ENCODE peak calls at places on chromosomes 4 and X, in six cellular contexts. Y is astrocyte of the spinal cord, M is adrenal gland, N is mammary epithelial cell, D is AG09309, S is adipocyte. X is an unnamed sample.

GRCh38 chrX:30364229-30364628 is 55.0 kb upstream of the NR0B1 start:
- DNase-seq in N (no peak), D (no peak), M (no peak), S (no peak), Y (no peak), X (no peak)

GRCh38 chr4:123421227-123421941 is 24.8 kb downstream of the SPRY1 start:
- DNase-seq in S (no peak), D (no peak), M (no peak), Y (no peak), N (no peak), X (no peak)

GRCh38 chr4:78939667-78940008 is 400 bp upstream of the PAQR3 start:
- DNase-seq in M (no peak), Y (no peak), N (no peak), S (no peak), D (no peak), X (no peak)

GRCh38 chr4:55183926-55184599 is 58.7 kb upstream of the KDR start:
- DNase-seq in Y (peak; percentile 96), N (peak; percentile 97), D (peak; percentile 73), M (peak; percentile 50), S (peak; percentile 75), X (no peak)

GRCh38 chr4:142883433-142883832 is 37.3 kb upstream of the INPP4B start:
- DNase-seq in M (no peak), Y (peak; percentile 18), D (no peak), N (no peak), S (peak; percentile 64), X (peak; percentile 15)

GRCh38 chr4:137125011-137125410 is 407.3 kb downstream of the PCDH18 start:
- DNase-seq in D (peak; percentile 40), M (no peak), N (peak; percentile 12), S (peak; percentile 75), Y (peak; percentile 31), X (no peak)

GRCh38 chr4:15457401-15458201 is 12.1 kb upstream of the CC2D2A start:
- DNase-seq in S (peak; percentile 89), D (peak; percentile 60), N (no peak), Y (peak; percentile 79), M (no peak), X (peak; percentile 41)

GRCh38 chr4:152360045-152360410 is 175.9 kb downstream of the FBXW7 start:
- DNase-seq in D (no peak), S (peak; percentile 55), N (no peak), Y (peak; percentile 13), M (no peak), X (peak; percentile 24)

GRCh38 chr4:77500801-77501200 is 104.8 kb upstream of the CXCL13 start:
- DNase-seq in D (no peak), Y (peak; percentile 14), M (no peak), S (no peak), N (no peak), X (no peak)

GRCh38 chrX:46582325-46582724 is 8.8 kb downstream of the CHST7 start:
- DNase-seq in M (no peak), N (peak; percentile 37), D (no peak), S (peak; percentile 48), Y (peak; percentile 25), X (no peak)

GRCh38 chr4:36374836-36375511 is 93.6 kb downstream of the DTHD1 start:
- DNase-seq in M (no peak), S (no peak), D (no peak), Y (no peak), N (no peak), X (no peak)

GRCh38 chr4:106809083-106809482 is 227.0 kb downstream of the DKK2 start:
- DNase-seq in S (peak; percentile 75), D (no peak), M (no peak), N (peak; percentile 48), Y (peak; percentile 57), X (peak; percentile 6)

GRCh38 chr4:15303052-15303641 is 124.7 kb upstream of the C1QTNF7 start:
- DNase-seq in M (no peak), D (peak; percentile 42), Y (peak; percentile 75), S (peak; percentile 65), N (peak; percentile 40), X (no peak)

GRCh38 chr4:43763029-43763610 is 685.5 kb downstream of the KCTD8 start:
- DNase-seq in S (no peak), Y (no peak), M (no peak), D (no peak), N (no peak), X (peak; percentile 58)

GRCh38 chrX:140764401-140764919 is 54.9 kb downstream of the LINC00632 start:
- DNase-seq in D (no peak), Y (peak; percentile 44), N (no peak), S (peak; percentile 67), M (peak; percentile 21), X (no peak)

GRCh38 chr4:172819353-172819752 is 349.3 kb upstream of the GALNT7 start:
- DNase-seq in N (no peak), D (no peak), M (no peak), Y (no peak), S (no peak), X (no peak)

GRCh38 chr4:148926861-148927260 is 484.6 kb upstream of the NR3C2 start:
- DNase-seq in D (no peak), S (peak; percentile 19), M (peak; percentile 27), Y (peak; percentile 16), N (peak; percentile 8), X (no peak)

GRCh38 chr4:74030285-74030684 is 8.2 kb downstream of the CXCL3 start:
- DNase-seq in N (no peak), M (no peak), D (no peak), S (no peak), Y (no peak), X (no peak)

GRCh38 chrX:13076176-13076956 is 31.9 kb upstream of the FAM9C start:
- DNase-seq in S (no peak), D (no peak), M (no peak), N (peak; percentile 17), Y (no peak), X (peak; percentile 66)

GRCh38 chrX:13080128-13080795 is 35.8 kb upstream of the FAM9C start:
- DNase-seq in S (no peak), D (no peak), N (no peak), Y (no peak), M (no peak), X (no peak)

GRCh38 chrX:13077168-13077567 is 32.7 kb upstream of the FAM9C start:
- DNase-seq in D (no peak), S (peak; percentile 53), N (no peak), Y (no peak), M (no peak), X (no peak)

GRCh38 chrX:13081385-13082285 is 37.2 kb upstream of the FAM9C start:
- DNase-seq in S (peak; percentile 35), Y (no peak), N (no peak), D (no peak), M (no peak), X (peak; percentile 79)

GRCh38 chrX:13078739-13079444 is 34.5 kb upstream of the FAM9C start:
- DNase-seq in S (peak; percentile 43), N (no peak), D (peak; percentile 75), Y (peak; percentile 91), M (no peak), X (no peak)
- H3K4me3 ChIP-seq in S (peak overlapping the region; percentile 48), N (no peak overlapping the region), D (no peak overlapping the region), Y (no peak overlapping the region), M (no peak overlapping the region), X (no peak overlapping the region)

DNA sequence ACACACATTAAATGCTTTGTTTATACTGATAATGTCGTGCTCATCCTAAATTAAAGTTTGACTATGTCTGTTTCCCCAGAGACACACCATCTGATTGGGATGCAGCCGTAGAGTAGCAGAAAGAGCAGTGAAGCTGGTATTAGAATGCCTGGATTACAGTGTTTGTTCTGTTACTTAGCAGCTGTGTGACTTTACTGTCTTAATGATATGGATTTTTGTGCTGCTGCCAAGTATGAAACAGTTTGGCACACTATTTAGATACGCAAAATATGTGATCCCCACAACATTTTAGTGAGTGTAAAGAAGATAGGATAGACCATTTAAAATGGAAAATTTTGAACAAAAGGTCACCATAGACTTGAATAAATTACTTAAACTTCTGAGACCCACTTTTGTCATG is 1.2 kb upstream of the CHIC1 start:
- DNase-seq in N (no peak), Y (peak; percentile 14), D (no peak), M (no peak), S (no peak), X (no peak)
- H3K4me3 ChIP-seq in N (no peak overlapping the region), Y (no peak overlapping the region), D (no peak overlapping the region), M (no peak overlapping the region), S (peak overlapping the region; percentile 81), X (peak overlapping the region; percentile 85)

DNA sequence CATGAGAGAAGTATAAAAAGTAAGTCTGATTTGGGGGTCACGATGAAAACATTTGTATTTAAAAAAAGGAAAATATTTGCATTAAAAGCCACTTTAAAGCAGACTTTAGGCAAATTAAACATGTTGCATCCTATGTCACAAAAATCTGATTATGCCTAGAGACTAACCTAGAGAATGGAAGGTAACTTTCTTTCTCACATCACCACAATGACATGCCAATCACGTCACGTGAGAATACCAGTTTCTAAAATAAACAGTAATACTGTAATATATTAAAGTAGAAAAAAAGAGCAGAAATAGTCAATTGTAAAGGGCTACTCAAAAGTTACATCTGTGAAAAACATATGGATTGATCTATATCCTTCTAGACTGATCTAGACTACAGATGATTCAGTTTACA is 3.3 kb downstream of the CHIC2 start:
- DNase-seq in D (no peak), Y (no peak), M (no peak), N (no peak), S (no peak), X (no peak)
- H3K4me3 ChIP-seq in D (no peak overlapping the region), Y (no peak overlapping the region), M (no peak overlapping the region), N (no peak overlapping the region), S (peak overlapping the region; percentile 98), X (no peak overlapping the region)

GRCh38 chrX:38326086-38326485 is 1.2 kb downstream of the RPGR start:
- DNase-seq in D (no peak), S (no peak), N (no peak), Y (no peak), M (no peak), X (no peak)
- H3K4me3 ChIP-seq in D (no peak overlapping the region), S (peak overlapping the region; percentile 80), N (no peak overlapping the region), Y (peak overlapping the region; percentile 66), M (no peak overlapping the region), X (peak overlapping the region; percentile 73)